ENCODE peak calls at places on chromosomes 12 and 14, in four cellular contexts. One of them, this sample, is unnamed.

GRCh38 chr12:47078733-47079364 is 572 bp upstream of the PCED1B start:
- DNase-seq in activated T-cell treated with anti-CD3 and anti-CD28 coated beads, Interleukin-2, amount 50 U/mL, for 48 hours: peak
- DNase-seq in HFFc6: no peak
- DNase-seq in Peyer's patch: no peak
- DNase-seq in this sample: no peak

GRCh38 chr12:68240975-68241374 is 12.4 kb downstream of the IL22 start:
- DNase-seq in activated T-cell treated with anti-CD3 and anti-CD28 coated beads, Interleukin-2, amount 50 U/mL, for 48 hours: peak
- DNase-seq in HFFc6: no peak
- DNase-seq in Peyer's patch: no peak
- DNase-seq in this sample: no peak

GRCh38 chr12:51389302-51389999 is 1.8 kb downstream of the GALNT6 start:
- DNase-seq in Peyer's patch: no peak
- DNase-seq in activated T-cell treated with anti-CD3 and anti-CD28 coated beads, Interleukin-2, amount 50 U/mL, for 48 hours: peak
- DNase-seq in HFFc6: peak
- DNase-seq in this sample: peak

GRCh38 chr14:56491299-56492285 is 88.0 kb upstream of the TMEM260 start:
- DNase-seq in activated T-cell treated with anti-CD3 and anti-CD28 coated beads, Interleukin-2, amount 50 U/mL, for 48 hours: peak
- DNase-seq in HFFc6: peak
- DNase-seq in Peyer's patch: no peak
- DNase-seq in this sample: no peak

GRCh38 chr12:49538740-49539403 is at the start of gene KCNH3:
- DNase-seq in HFFc6: peak
- DNase-seq in activated T-cell treated with anti-CD3 and anti-CD28 coated beads, Interleukin-2, amount 50 U/mL, for 48 hours: peak
- DNase-seq in Peyer's patch: peak
- DNase-seq in this sample: peak

GRCh38 chr14:24892730-24893059 is 157.3 kb downstream of the STXBP6 start:
- DNase-seq in Peyer's patch: no peak
- DNase-seq in activated T-cell treated with anti-CD3 and anti-CD28 coated beads, Interleukin-2, amount 50 U/mL, for 48 hours: no peak
- DNase-seq in HFFc6: no peak
- DNase-seq in this sample: no peak

GRCh38 chr12:56300644-56301464 is 724 bp upstream of the CS start:
- DNase-seq in HFFc6: no peak
- DNase-seq in activated T-cell treated with anti-CD3 and anti-CD28 coated beads, Interleukin-2, amount 50 U/mL, for 48 hours: peak
- DNase-seq in Peyer's patch: no peak
- DNase-seq in this sample: no peak

GRCh38 chr12:52155048-52155868 is 36.6 kb downstream of the KRT80 start:
- DNase-seq in Peyer's patch: peak
- DNase-seq in HFFc6: peak
- DNase-seq in activated T-cell treated with anti-CD3 and anti-CD28 coated beads, Interleukin-2, amount 50 U/mL, for 48 hours: no peak
- DNase-seq in this sample: no peak

GRCh38 chr12:6868211-6869048 is 1.1 kb downstream of the TPI1 start:
- DNase-seq in Peyer's patch: no peak
- DNase-seq in HFFc6: peak
- DNase-seq in activated T-cell treated with anti-CD3 and anti-CD28 coated beads, Interleukin-2, amount 50 U/mL, for 48 hours: no peak
- DNase-seq in this sample: no peak